ENCODE peak calls at places on chromosomes 2 and 18, in seven cellular contexts. J is stimulated activated CD8-positive, alpha-beta memory T cell treated with anti-CD3 and anti-CD28 coated beads, Interleukin-4, amount 100 ng/mL, for 4 hours; G is pancreas; S is activated T-cell treated with anti-CD3 and anti-CD28 coated beads for 1 hour; D is ovary; I is left lung; H is left kidney. L is an unnamed sample.
A peak's percentile ranks its signal among the peaks of the same experiment; 100 is the strongest.

GRCh38 chr2:118800736-118801135 is 46.7 kb downstream of the EN1 start:
- DNase-seq in D (no peak), H (no peak), S (no peak), I (no peak), J (no peak), G (no peak), L (no peak)

GRCh38 chr2:197079832-197080555 is 153.5 kb upstream of the PGAP1 start:
- DNase-seq in H (no peak), I (no peak), J (no peak), D (peak; percentile 39), S (no peak), G (no peak), L (no peak)

GRCh38 chr2:5705490-5705889 is 13.3 kb downstream of the SOX11 start:
- DNase-seq in I (no peak), S (no peak), G (no peak), J (no peak), D (no peak), H (no peak), L (no peak)

GRCh38 chr18:79910563-79910962 is 40.9 kb downstream of the SLC66A2 start:
- DNase-seq in S (no peak), D (no peak), H (no peak), G (no peak), I (no peak), J (no peak), L (no peak)

GRCh38 chr18:13447621-13448020 is 229.1 kb downstream of the LDLRAD4 start:
- DNase-seq in H (peak; percentile 94), D (no peak), I (no peak), S (no peak), J (no peak), G (no peak), L (peak; percentile 9)

GRCh38 chr2:54595999-54596903 is 127.2 kb upstream of the EML6 start:
- DNase-seq in I (no peak), J (no peak), D (peak; percentile 44), H (no peak), G (no peak), S (no peak), L (peak; percentile 17)

GRCh38 chr18:51463483-51464136 is 266.1 kb upstream of the MEX3C start:
- DNase-seq in H (no peak), D (no peak), I (no peak), J (no peak), G (no peak), S (no peak), L (no peak)

GRCh38 chr2:192267484-192267883 is 72.8 kb upstream of the TMEFF2 start:
- DNase-seq in J (no peak), D (no peak), G (no peak), I (no peak), S (no peak), H (no peak), L (no peak)

GRCh38 chr2:135600915-135601314 is 69.6 kb downstream of the R3HDM1 start:
- DNase-seq in D (no peak), I (no peak), G (no peak), J (no peak), H (no peak), S (no peak), L (no peak)

GRCh38 chr2:48482774-48483173 is 47.2 kb upstream of the STON1 start:
- DNase-seq in D (no peak), J (no peak), S (no peak), I (no peak), H (peak; percentile 34), G (no peak), L (no peak)

GRCh38 chr18:78986018-78986481 is 6.4 kb downstream of the SALL3 start:
- DNase-seq in D (no peak), S (no peak), H (peak; percentile 83), J (no peak), G (no peak), I (no peak), L (peak; percentile 42)

GRCh38 chr2:6535572-6535971 is 330.1 kb downstream of the CMPK2 start:
- DNase-seq in S (no peak), H (no peak), D (no peak), I (no peak), G (no peak), J (no peak), L (no peak)

L was measured in DND-41.